ENCODE peak calls at places on chromosomes 4 and X, in seven cellular contexts. M is upper lobe of right lung, Z is PC-9, P is tibial artery, C is esophagus squamous epithelium, D is lower lobe of right lung, B is Peyer's patch. J is an unnamed sample.
A peak's percentile ranks its signal among the peaks of the same experiment; 100 is the strongest.

GRCh38 chr4:101221294-101221693 is 126.0 kb downstream of the PPP3CA start:
- DNase-seq in M (no peak), Z (no peak), P (no peak), B (no peak), C (no peak), D (no peak), J (no peak)

GRCh38 chr4:82611982-82612381 is 50.2 kb upstream of the TMEM150C start:
- DNase-seq in D (no peak), P (no peak), C (no peak), Z (no peak), B (no peak), M (no peak), J (no peak)

GRCh38 chr4:147984065-147984777 is 252.3 kb downstream of the ARHGAP10 start:
- DNase-seq in P (no peak), B (no peak), D (no peak), Z (no peak), C (no peak), M (no peak), J (no peak)

GRCh38 chr4:121977251-121978168 is 25.6 kb upstream of the TRPC3 start:
- DNase-seq in C (no peak), P (no peak), B (peak; percentile 22), Z (no peak), D (no peak), M (no peak), J (no peak)

GRCh38 chr4:2172627-2173231 is 69.2 kb downstream of the HAUS3 start:
- DNase-seq in C (no peak), B (no peak), Z (no peak), D (no peak), M (no peak), P (no peak), J (no peak)

GRCh38 chr4:120870279-120870673 is 52.2 kb downstream of the PRDM5 start:
- DNase-seq in B (no peak), P (no peak), C (no peak), Z (no peak), M (no peak), D (no peak), J (no peak)

GRCh38 chrX:74451450-74452198 is 30.3 kb downstream of the SLC16A2 start:
- DNase-seq in Z (no peak), M (no peak), B (no peak), P (no peak), C (no peak), D (no peak), J (no peak)

GRCh38 chrX:12419591-12419990 is 281.3 kb downstream of the FRMPD4 start:
- DNase-seq in Z (no peak), C (no peak), M (no peak), D (no peak), P (no peak), B (no peak), J (no peak)

GRCh38 chr4:8534601-8535000 is 45.6 kb upstream of the GPR78 start:
- DNase-seq in C (no peak), P (no peak), M (no peak), B (no peak), Z (peak; percentile 45), D (no peak), J (no peak)

GRCh38 chr4:32417113-32417704 is 1697.0 kb downstream of the PCDH7 start:
- DNase-seq in B (no peak), Z (no peak), P (no peak), C (no peak), D (no peak), M (no peak), J (no peak)
- H3K9me3 ChIP-seq in B (no peaks in the 10 kb centered on the region), Z (no peaks in the 10 kb centered on the region), P (no peaks in the 10 kb centered on the region), C (no peaks in the 10 kb centered on the region), D (no peaks in the 10 kb centered on the region), M (no peaks in the 10 kb centered on the region), J (no peaks in the 10 kb centered on the region)

GRCh38 chr4:104815593-104816156 is 321.0 kb upstream of the CXXC4 start:
- DNase-seq in M (no peak), P (no peak), C (no peak), B (no peak), D (no peak), Z (no peak), J (no peak)
- H3K4me3 ChIP-seq in M (no peak overlapping the region), P (no peak overlapping the region), C (no peak overlapping the region), B (no peak overlapping the region), D (no peak overlapping the region), Z (no peak overlapping the region), J (no peak overlapping the region)

GRCh38 chr4:41060352-41061318 is 153.7 kb downstream of the APBB2 start:
- DNase-seq in Z (no peak), M (no peak), P (no peak), B (no peak), D (no peak), C (no peak), J (no peak)
- H3K27me3 ChIP-seq in Z (no peaks in the 10 kb centered on the region), M (no peaks in the 10 kb centered on the region), P (no peaks in the 10 kb centered on the region), B (no peaks in the 10 kb centered on the region), D (no peaks in the 10 kb centered on the region), C (no peaks in the 10 kb centered on the region), J (no peaks in the 10 kb centered on the region)

DNA sequence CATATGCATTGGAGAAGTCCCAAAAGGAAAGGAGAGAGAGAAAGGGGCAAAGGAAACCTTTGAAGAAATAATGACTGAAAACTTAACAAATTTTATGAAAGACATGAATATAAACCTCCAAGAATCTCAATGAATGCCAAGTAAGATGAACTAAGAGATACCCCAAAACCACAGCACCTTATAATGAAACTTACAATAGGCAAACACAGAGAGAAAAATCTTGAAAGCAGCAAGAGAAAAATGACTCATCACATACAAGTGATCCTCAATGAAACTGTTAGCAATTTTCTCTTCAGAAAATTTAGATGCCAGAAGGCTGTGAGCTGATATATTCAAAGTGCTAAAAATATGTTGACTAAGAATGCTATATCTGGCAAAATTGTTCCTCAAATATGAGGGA is 10.1 kb downstream of the SMIM10L2A start:
- DNase-seq in M (no peak), B (no peak), P (no peak), D (no peak), Z (no peak), C (no peak), J (no peak)
- H3K9me3 ChIP-seq in M (no peaks in the 10 kb centered on the region), B (no peaks in the 10 kb centered on the region), P (no peaks in the 10 kb centered on the region), D (no peaks in the 10 kb centered on the region), Z (no peaks in the 10 kb centered on the region), C (no peaks in the 10 kb centered on the region), J (no peaks in the 10 kb centered on the region)